ENCODE peak calls at places on chromosomes 7 and 10, in six cellular contexts. R is activated T-cell treated with anti-CD3 and anti-CD28 coated beads, Interleukin-2, amount 50 U/mL, for 4 hours; E is EL; N is SW480; G is SJCRH30; S is NCI-H1092 treated with DMSO at 0.1 percent for 48 hours. P is an unnamed sample.

GRCh38 chr7:141342664-141343400 is 208.4 kb upstream of the AGK start:
- DNase-seq in R (no peak), E (no peak), N (no peak), G (no peak), S (no peak), P (no peak)

GRCh38 chr10:17784701-17785100 is 24.4 kb upstream of the MRC1 start:
- DNase-seq in R (no peak), E (peak; percentile 77), N (no peak), G (no peak), S (no peak), P (no peak)

GRCh38 chr7:77985974-77986339 is 187.4 kb downstream of the PHTF2 start:
- DNase-seq in R (no peak), E (no peak), N (no peak), G (no peak), S (no peak), P (no peak)

GRCh38 chr10:71225291-71226058 is 13.1 kb downstream of the UNC5B start:
- DNase-seq in R (no peak), E (no peak), N (no peak), G (no peak), S (no peak), P (peak; percentile 80)

GRCh38 chr10:62054825-62055224 is 153.3 kb downstream of the ARID5B start:
- DNase-seq in R (no peak), E (no peak), N (no peak), G (no peak), S (no peak), P (no peak)

GRCh38 chr10:86439544-86439943 is 72.9 kb upstream of the GRID1 start:
- DNase-seq in R (no peak), E (peak; percentile 71), N (no peak), G (peak; percentile 15), S (no peak), P (peak; percentile 63)

GRCh38 chr10:59240581-59241183 is 64.2 kb downstream of the PHYHIPL start:
- DNase-seq in R (no peak), E (peak; percentile 33), N (peak; percentile 36), G (no peak), S (peak; percentile 38), P (peak; percentile 72)

GRCh38 chr10:60377955-60378354 is 11.7 kb downstream of the ANK3 start:
- DNase-seq in R (no peak), E (peak; percentile 47), N (no peak), G (no peak), S (no peak), P (no peak)

P was measured in globus pallidus.